ENCODE peak calls at places on chromosomes 1 and 21, in nine cellular contexts. M is HAP-1, K is ovary, A is SK-N-SH, O is kidney, E is stomach, D is transverse colon, U is Karpas-422, W is lung. N is an unnamed sample.
A peak's percentile ranks its signal among the peaks of the same experiment; 100 is the strongest.

GRCh38 chr1:114131526-114132220 is 22.0 kb downstream of the SYT6 start:
- DNase-seq in M (no peak), K (no peak), A (no peak), O (no peak), E (no peak), D (no peak), U (no peak), W (no peak), N (no peak)

GRCh38 chr21:45828580-45829565 is 152.7 kb upstream of the COL6A1 start:
- DNase-seq in M (no peak), K (no peak), A (no peak), O (no peak), E (no peak), D (no peak), U (no peak), W (no peak), N (no peak)

GRCh38 chr1:28039341-28039740 is 49.1 kb downstream of the EYA3 start:
- DNase-seq in M (no peak), K (no peak), A (no peak), O (no peak), E (no peak), D (no peak), U (no peak), W (no peak), N (no peak)

GRCh38 chr1:55376894-55377293 is 161.7 kb upstream of the USP24 start:
- DNase-seq in M (no peak), K (no peak), A (no peak), O (no peak), E (no peak), D (no peak), U (no peak), W (no peak), N (no peak)

GRCh38 chr1:3776231-3777030 is 3.9 kb downstream of the SMIM1 start:
- DNase-seq in M (no peak), K (no peak), A (no peak), O (no peak), E (no peak), D (no peak), U (no peak), W (no peak), N (no peak)

GRCh38 chr1:1325288-1326074 is 879 bp downstream of the CPTP start:
- DNase-seq in M (no peak), K (no peak), A (no peak), O (no peak), E (peak; percentile 80), D (peak; percentile 63), U (peak; percentile 62), W (no peak), N (no peak)

GRCh38 chr1:71857862-71858261 is 424.5 kb downstream of the NEGR1 start:
- DNase-seq in M (peak; percentile 92), K (no peak), A (no peak), O (no peak), E (no peak), D (no peak), U (no peak), W (no peak), N (no peak)

GRCh38 chr1:158425020-158425419 is 1.0 kb downstream of the OR10K2 start:
- DNase-seq in M (no peak), K (no peak), A (no peak), O (no peak), E (no peak), D (no peak), U (no peak), W (no peak), N (no peak)

DNA sequence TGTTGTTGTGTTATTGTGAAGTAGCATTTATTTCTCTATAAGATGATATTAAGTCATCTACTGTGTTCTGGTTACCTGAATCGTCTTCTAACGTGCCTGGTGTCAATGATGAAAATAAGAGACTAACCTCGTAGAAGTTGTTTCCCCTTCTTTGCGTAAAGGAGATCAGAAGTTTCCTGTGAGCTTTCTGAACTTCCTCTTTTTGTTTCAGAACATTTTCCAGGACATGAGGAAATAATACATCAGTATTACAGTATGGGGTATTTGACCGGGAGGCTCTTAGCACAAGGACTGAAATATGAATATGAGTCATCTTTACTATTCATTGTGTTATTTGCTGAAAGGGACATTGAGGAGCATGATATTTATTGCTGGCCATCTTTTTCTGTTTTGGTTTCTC is 1.3 kb downstream of the ST6GALNAC3 start:
- DNase-seq in M (no peak), K (no peak), A (no peak), O (no peak), E (no peak), D (no peak), U (peak; percentile 69), W (no peak), N (no peak)
- H3K4me3 ChIP-seq in M (no peak overlapping the region), K (no peak overlapping the region), A (peak overlapping the region; percentile 89), O (peak overlapping the region; percentile 77), E (no peak overlapping the region), D (no peak overlapping the region), U (no peak overlapping the region), W (no peak overlapping the region), N (no peak overlapping the region)

GRCh38 chr1:201456499-201457309 is 12.3 kb downstream of the PHLDA3 start:
- DNase-seq in M (no peak), K (no peak), A (no peak), O (peak; percentile 86), E (no peak), D (peak; percentile 61), U (peak; percentile 80), W (peak; percentile 80), N (peak; percentile 80)
- H3K4me1 ChIP-seq in M (peaks cover 3% of the 10 kb centered on the region), K (peaks cover 3% of the 10 kb centered on the region), A (peaks cover 11% of the 10 kb centered on the region), O (peaks cover 5% of the 10 kb centered on the region), E (peaks cover 15% of the 10 kb centered on the region), D (peaks cover 38% of the 10 kb centered on the region), U (peaks cover 53% of the 10 kb centered on the region), W (peaks cover 11% of the 10 kb centered on the region), N (no peaks in the 10 kb centered on the region)

GRCh38 chr1:92031281-92032110 is 1.7 kb downstream of the EPHX4 start:
- DNase-seq in M (no peak), K (no peak), A (no peak), O (no peak), E (no peak), D (no peak), U (no peak), W (no peak), N (no peak)

GRCh38 chr1:92030701-92031107 is 919 bp downstream of the EPHX4 start:
- DNase-seq in M (no peak), K (no peak), A (no peak), O (no peak), E (no peak), D (no peak), U (no peak), W (no peak), N (no peak)

DNA sequence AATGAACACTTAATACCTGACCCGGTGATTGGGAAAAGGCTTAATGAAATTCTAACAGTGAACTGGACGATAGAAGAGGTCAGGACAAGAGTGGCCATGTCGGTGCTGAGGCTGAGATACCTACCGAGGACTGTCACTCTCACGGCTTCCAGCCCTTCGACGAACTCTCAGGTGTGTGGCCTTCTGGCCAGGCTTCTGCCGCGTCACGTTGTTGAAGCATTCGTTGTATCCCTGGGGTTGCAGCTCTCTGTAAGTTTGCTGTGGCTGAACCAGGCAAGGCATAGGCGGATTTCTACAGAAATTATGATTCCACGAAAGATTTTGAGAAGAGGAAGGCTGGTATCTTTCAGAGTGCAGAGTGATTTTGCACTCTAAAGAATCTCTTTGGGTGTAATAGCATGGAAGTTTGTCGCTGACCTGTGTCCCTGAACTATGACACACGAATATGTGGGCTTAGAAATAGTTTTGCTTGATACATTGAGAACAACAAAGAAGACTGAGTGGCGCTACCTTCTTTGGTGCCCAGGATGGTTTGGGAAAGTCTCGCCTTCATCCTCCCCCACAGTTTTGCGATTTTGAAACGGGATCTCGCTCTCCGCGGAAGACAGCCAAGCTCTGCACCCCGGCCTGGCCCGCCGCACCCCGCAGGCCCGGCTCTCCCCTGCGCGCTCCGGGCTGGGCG is 403 bp upstream of the EPHX4 start:
- DNase-seq in M (no peak), K (no peak), A (peak; percentile 6), O (no peak), E (no peak), D (no peak), U (no peak), W (no peak), N (no peak)
- H3K4me3 ChIP-seq in M (peak overlapping the region; percentile 42), K (peak overlapping the region; percentile 47), A (peak overlapping the region; percentile 58), O (no peak overlapping the region), E (peak overlapping the region; percentile 53), D (peak overlapping the region; percentile 45), U (no peak overlapping the region), W (peak overlapping the region; percentile 55), N (peak overlapping the region; percentile 56)

GRCh38 chr1:31977361-31978131 is 36.1 kb upstream of the KHDRBS1 start:
- DNase-seq in M (peak; percentile 21), K (no peak), A (peak; percentile 51), O (no peak), E (no peak), D (no peak), U (peak; percentile 58), W (no peak), N (no peak)
- H3K4me1 ChIP-seq in M (no peaks in the 10 kb centered on the region), K (no peaks in the 10 kb centered on the region), A (no peaks in the 10 kb centered on the region), O (peaks cover 2% of the 10 kb centered on the region), E (peaks cover 14% of the 10 kb centered on the region), D (no peaks in the 10 kb centered on the region), U (peaks cover 3% of the 10 kb centered on the region), W (peaks cover 2% of the 10 kb centered on the region), N (no peaks in the 10 kb centered on the region)